ENCODE peak calls at places on chromosomes 6 and 20, in ten cellular contexts. Y is heart right ventricle; T is naive thymus-derived CD4-positive, alpha-beta T cell; C is stomach; S is psoas muscle; N is mammary epithelial cell; O is tibial nerve; V is fibroblast of lung; W is CD4-positive, CD25-positive, alpha-beta regulatory T cell; D is PC-3. H is an unnamed sample.
A peak's percentile ranks its signal among the peaks of the same experiment; 100 is the strongest.

GRCh38 chr6:34531580-34532201 is 24.4 kb downstream of the SPDEF start:
- DNase-seq in Y (peak; percentile 70), T (no peak), C (no peak), S (peak; percentile 93), N (no peak), O (peak; percentile 72), V (peak; percentile 83), W (peak; percentile 45), D (no peak), H (peak; percentile 98)

GRCh38 chr6:31763617-31763940 is 1.1 kb downstream of the SAPCD1 start:
- DNase-seq in Y (peak; percentile 34), T (no peak), C (no peak), S (no peak), N (peak; percentile 33), O (no peak), V (peak; percentile 59), W (no peak), D (peak; percentile 46), H (peak; percentile 19)

GRCh38 chr6:156691018-156691417 is 86.2 kb upstream of the ARID1B start:
- DNase-seq in Y (no peak), T (no peak), C (no peak), S (no peak), N (no peak), O (no peak), V (no peak), W (no peak), D (no peak), H (no peak)

GRCh38 chr20:48866936-48867335 is 39.1 kb upstream of the PREX1 start:
- DNase-seq in Y (no peak), T (no peak), C (no peak), S (no peak), N (no peak), O (no peak), V (no peak), W (no peak), D (no peak), H (no peak)

GRCh38 chr6:111894272-111894671 is 21.0 kb upstream of the FYN start:
- DNase-seq in Y (no peak), T (no peak), C (no peak), S (no peak), N (peak; percentile 22), O (no peak), V (peak; percentile 52), W (no peak), D (peak; percentile 57), H (no peak)

GRCh38 chr20:53011640-53012039 is 39.5 kb downstream of the TSHZ2 start:
- DNase-seq in Y (no peak), T (no peak), C (no peak), S (no peak), N (no peak), O (no peak), V (no peak), W (no peak), D (no peak), H (no peak)

GRCh38 chr6:80364206-80364605 is 257.7 kb downstream of the BCKDHB start:
- DNase-seq in Y (no peak), T (no peak), C (no peak), S (no peak), N (no peak), O (no peak), V (no peak), W (no peak), D (no peak), H (no peak)

GRCh38 chr6:33987531-33988021 is 158.3 kb downstream of the GRM4 start:
- DNase-seq in Y (no peak), T (no peak), C (peak; percentile 76), S (no peak), N (no peak), O (no peak), V (no peak), W (no peak), D (peak; percentile 55), H (no peak)

GRCh38 chr6:148343383-148343782 is 745 bp downstream of the SASH1 start:
- DNase-seq in Y (no peak), T (no peak), C (no peak), S (no peak), N (no peak), O (no peak), V (peak; percentile 6), W (no peak), D (peak; percentile 49), H (no peak)

GRCh38 chr6:129194441-129195021 is 311.6 kb downstream of the LAMA2 start:
- DNase-seq in Y (no peak), T (no peak), C (no peak), S (no peak), N (no peak), O (no peak), V (no peak), W (no peak), D (no peak), H (no peak)

GRCh38 chr6:129197154-129197553 is 314.2 kb downstream of the LAMA2 start:
- DNase-seq in Y (no peak), T (no peak), C (no peak), S (no peak), N (no peak), O (no peak), V (no peak), W (no peak), D (no peak), H (no peak)

GRCh38 chr6:129195666-129196065 is 312.7 kb downstream of the LAMA2 start:
- DNase-seq in Y (no peak), T (no peak), C (no peak), S (no peak), N (no peak), O (no peak), V (no peak), W (no peak), D (no peak), H (no peak)

GRCh38 chr6:129203190-129203900 is 320.4 kb downstream of the LAMA2 start:
- DNase-seq in Y (no peak), T (no peak), C (no peak), S (peak; percentile 32), N (no peak), O (no peak), V (peak; percentile 65), W (no peak), D (no peak), H (no peak)

GRCh38 chr6:129200151-129200550 is 317.2 kb downstream of the LAMA2 start:
- DNase-seq in Y (no peak), T (no peak), C (no peak), S (no peak), N (no peak), O (no peak), V (no peak), W (no peak), D (no peak), H (no peak)
- H3K9me3 ChIP-seq in Y (no peaks in the 10 kb centered on the region), T (no peaks in the 10 kb centered on the region), C (no peaks in the 10 kb centered on the region), S (no peaks in the 10 kb centered on the region), N (no peaks in the 10 kb centered on the region), O (no peaks in the 10 kb centered on the region), V (no peaks in the 10 kb centered on the region), W (no peaks in the 10 kb centered on the region), D (no peaks in the 10 kb centered on the region), H (no peaks in the 10 kb centered on the region)

GRCh38 chr20:40688129-40689099 is 622 bp downstream of the MAFB start:
- DNase-seq in Y (no peak), T (no peak), C (no peak), S (peak; percentile 61), N (no peak), O (no peak), V (peak; percentile 35), W (no peak), D (no peak), H (peak; percentile 17)

GRCh38 chr20:40686893-40687292 is 2.1 kb downstream of the MAFB start:
- DNase-seq in Y (no peak), T (no peak), C (no peak), S (no peak), N (no peak), O (no peak), V (no peak), W (no peak), D (no peak), H (no peak)

GRCh38 chr20:40686434-40686882 is 2.6 kb downstream of the MAFB start:
- DNase-seq in Y (no peak), T (no peak), C (no peak), S (no peak), N (no peak), O (no peak), V (no peak), W (no peak), D (no peak), H (no peak)

GRCh38 chr20:40689100-40689942 is at the start of gene MAFB:
- DNase-seq in Y (peak; percentile 91), T (no peak), C (peak; percentile 88), S (peak; percentile 97), N (peak; percentile 77), O (peak; percentile 92), V (peak; percentile 86), W (peak; percentile 48), D (peak; percentile 6), H (peak; percentile 91)

GRCh38 chr20:40687384-40688128 is 1.5 kb downstream of the MAFB start:
- DNase-seq in Y (peak; percentile 47), T (no peak), C (peak; percentile 48), S (peak; percentile 84), N (peak; percentile 47), O (peak; percentile 51), V (peak; percentile 35), W (no peak), D (no peak), H (peak; percentile 45)
- H3K27me3 ChIP-seq in Y (peaks cover 71% of the 10 kb centered on the region), T (no peaks in the 10 kb centered on the region), C (peaks cover 62% of the 10 kb centered on the region), S (peaks cover 18% of the 10 kb centered on the region), N (peaks cover 28% of the 10 kb centered on the region), O (peaks cover 2% of the 10 kb centered on the region), V (peaks cover 33% of the 10 kb centered on the region), W (peaks cover 20% of the 10 kb centered on the region), D (peaks cover 76% of the 10 kb centered on the region), H (peaks cover 5% of the 10 kb centered on the region)

GRCh38 chr6:159357211-159357920 is 188.2 kb downstream of the FNDC1 start:
- DNase-seq in Y (no peak), T (no peak), C (no peak), S (no peak), N (no peak), O (no peak), V (no peak), W (no peak), D (no peak), H (no peak)

GRCh38 chr6:159359581-159360264 is 190.5 kb downstream of the FNDC1 start:
- DNase-seq in Y (no peak), T (no peak), C (no peak), S (no peak), N (no peak), O (no peak), V (no peak), W (no peak), D (no peak), H (peak; percentile 6)

DNA sequence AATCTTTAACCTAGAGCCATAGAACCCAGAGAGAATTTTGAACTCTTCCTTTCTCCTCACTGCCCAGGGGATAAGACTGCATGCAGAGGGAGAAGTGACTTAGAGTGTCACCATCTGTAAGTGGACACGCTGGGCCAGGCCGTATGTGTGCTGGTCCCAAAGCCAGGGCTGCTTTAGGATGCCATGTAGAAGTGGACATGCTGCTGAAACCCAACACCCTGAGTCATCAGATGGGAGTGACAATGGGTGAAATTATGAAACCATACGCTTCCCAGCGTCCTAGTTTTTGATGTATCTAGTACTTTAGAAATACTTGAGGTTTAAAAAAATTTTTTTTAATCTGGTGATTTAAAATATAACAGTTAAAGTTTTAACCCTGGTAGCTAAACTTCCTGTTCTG is 191.1 kb downstream of the FNDC1 start:
- DNase-seq in Y (no peak), T (no peak), C (no peak), S (no peak), N (no peak), O (no peak), V (no peak), W (no peak), D (no peak), H (peak; percentile 10)
- H3K9me3 ChIP-seq in Y (no peaks in the 10 kb centered on the region), T (no peaks in the 10 kb centered on the region), C (no peaks in the 10 kb centered on the region), S (no peaks in the 10 kb centered on the region), N (no peaks in the 10 kb centered on the region), O (no peaks in the 10 kb centered on the region), V (no peaks in the 10 kb centered on the region), W (no peaks in the 10 kb centered on the region), D (no peaks in the 10 kb centered on the region), H (no peaks in the 10 kb centered on the region)

GRCh38 chr20:64240243-64241015 is 15.1 kb upstream of the PCMTD2 start:
- DNase-seq in Y (no peak), T (no peak), C (no peak), S (peak; percentile 32), N (no peak), O (no peak), V (no peak), W (no peak), D (no peak), H (no peak)
- H3K27me3 ChIP-seq in Y (no peaks in the 10 kb centered on the region), T (no peaks in the 10 kb centered on the region), C (no peaks in the 10 kb centered on the region), S (no peaks in the 10 kb centered on the region), N (no peaks in the 10 kb centered on the region), O (no peaks in the 10 kb centered on the region), V (peaks cover 2% of the 10 kb centered on the region), W (no peaks in the 10 kb centered on the region), D (peaks cover 34% of the 10 kb centered on the region), H (peaks cover 3% of the 10 kb centered on the region)

H was measured in MG63.